ENCODE peak calls at places on chromosomes 2 and 18, in eight cellular contexts. I is GM23338, F is GM12878, W is esophagus muscularis mucosa, U is H1, V is Panc1, S is HL-60, Z is K562. P is an unnamed sample.

GRCh38 chr2:173770936-173771678 is 194.1 kb downstream of the SP3 start:
- DNase-seq in I (no peak), F (no peak), W (no peak), U (peak; percentile 38), V (no peak), S (no peak), Z (no peak), P (no peak)

GRCh38 chr2:215137329-215137686 is 1.1 kb downstream of the ABCA12 start:
- DNase-seq in I (no peak), F (no peak), W (no peak), U (no peak), V (no peak), S (no peak), Z (no peak), P (no peak)

GRCh38 chr18:24009246-24009645 is 5.3 kb upstream of the TTC39C start:
- DNase-seq in I (no peak), F (no peak), W (no peak), U (no peak), V (no peak), S (no peak), Z (no peak), P (no peak)

GRCh38 chr2:15584767-15585469 is 6.8 kb upstream of the DDX1 start:
- DNase-seq in I (no peak), F (no peak), W (no peak), U (no peak), V (no peak), S (no peak), Z (no peak), P (no peak)

GRCh38 chr2:128786800-128787478 is 468.3 kb upstream of the HS6ST1 start:
- DNase-seq in I (peak; percentile 23), F (no peak), W (peak; percentile 66), U (peak; percentile 50), V (no peak), S (no peak), Z (no peak), P (no peak)

GRCh38 chr2:199973703-199974102 is 18.3 kb downstream of the MAIP1 start:
- DNase-seq in I (peak; percentile 70), F (no peak), W (no peak), U (no peak), V (no peak), S (no peak), Z (no peak), P (peak; percentile 57)

GRCh38 chr2:219049282-219049681 is 8.0 kb upstream of the CFAP65 start:
- DNase-seq in I (no peak), F (no peak), W (no peak), U (no peak), V (no peak), S (no peak), Z (no peak), P (no peak)

GRCh38 chr2:190126758-190127157 is 64.2 kb upstream of the MSTN start:
- DNase-seq in I (no peak), F (no peak), W (no peak), U (no peak), V (no peak), S (no peak), Z (no peak), P (no peak)

GRCh38 chr2:176129825-176130152 is 284 bp downstream of the HOXD8 start:
- DNase-seq in I (no peak), F (no peak), W (no peak), U (peak; percentile 57), V (no peak), S (no peak), Z (no peak), P (no peak)

GRCh38 chr2:112800881-112801583 is 16.7 kb upstream of the IL1A start:
- DNase-seq in I (no peak), F (no peak), W (no peak), U (no peak), V (no peak), S (no peak), Z (no peak), P (no peak)

GRCh38 chr2:171509945-171510731 is 12.1 kb upstream of the CYBRD1 start:
- DNase-seq in I (no peak), F (peak; percentile 75), W (no peak), U (no peak), V (no peak), S (no peak), Z (no peak), P (no peak)

GRCh38 chr18:9172506-9173127 is 36.0 kb downstream of the ANKRD12 start:
- DNase-seq in I (no peak), F (no peak), W (no peak), U (no peak), V (no peak), S (no peak), Z (no peak), P (no peak)

GRCh38 chr18:78634061-78634696 is 345.4 kb upstream of the SALL3 start:
- DNase-seq in I (no peak), F (no peak), W (no peak), U (no peak), V (no peak), S (no peak), Z (no peak), P (no peak)

GRCh38 chr2:156156580-156156979 is 175.9 kb downstream of the NR4A2 start:
- DNase-seq in I (peak; percentile 42), F (no peak), W (no peak), U (no peak), V (no peak), S (no peak), Z (no peak), P (no peak)

GRCh38 chr2:234257859-234258561 is 207.5 kb downstream of the SPP2 start:
- DNase-seq in I (peak; percentile 67), F (no peak), W (no peak), U (peak; percentile 54), V (peak; percentile 94), S (no peak), Z (no peak), P (peak; percentile 96)

GRCh38 chr2:119323459-119323858 is 43.2 kb downstream of the C2orf76 start:
- DNase-seq in I (no peak), F (no peak), W (no peak), U (no peak), V (no peak), S (no peak), Z (no peak), P (no peak)

GRCh38 chr2:190202018-190202417 is 117.6 kb downstream of the HIBCH start:
- DNase-seq in I (no peak), F (no peak), W (no peak), U (no peak), V (no peak), S (no peak), Z (no peak), P (no peak)

GRCh38 chr2:128325665-128326181 is 7.1 kb upstream of the HS6ST1 start:
- DNase-seq in I (no peak), F (no peak), W (peak; percentile 87), U (no peak), V (no peak), S (no peak), Z (no peak), P (no peak)

DNA sequence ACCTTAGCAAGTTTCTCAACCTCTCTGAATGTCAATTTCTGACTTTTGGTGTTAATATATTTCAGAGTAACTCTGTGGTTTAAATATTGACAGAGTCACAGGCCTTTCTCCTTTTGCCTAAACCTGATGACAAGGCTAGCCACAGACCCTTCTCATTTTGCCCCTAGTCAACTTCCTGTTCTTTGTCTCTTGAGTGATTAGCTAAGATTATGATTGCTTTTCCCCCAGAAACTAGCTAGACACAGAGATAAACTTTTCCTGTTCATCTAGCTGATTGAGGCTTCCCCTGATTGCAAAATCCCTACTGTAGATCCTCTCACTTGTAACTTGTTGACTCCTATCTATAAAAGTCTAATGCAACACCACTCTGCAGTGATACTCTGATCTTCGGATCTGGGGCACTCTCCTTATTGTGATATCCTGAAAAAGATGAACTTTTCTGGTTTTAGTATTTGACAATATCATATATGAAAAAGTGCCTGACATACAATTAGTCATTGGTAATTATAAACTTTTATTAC is 241.4 kb downstream of the ZNF385B start:
- DNase-seq in I (no peak), F (no peak), W (no peak), U (no peak), V (no peak), S (no peak), Z (no peak), P (no peak)
- TF ChIP-seq POLR2AphosphoS5 in I (no peak), F (no peak), W (no peak), U (no peak), V (no peak), S (no peak), Z (no peak), P (no peak)

GRCh38 chr2:20744366-20745335 is 77.7 kb downstream of the GDF7 start:
- DNase-seq in I (no peak), F (peak; percentile 42), W (no peak), U (no peak), V (no peak), S (no peak), Z (no peak), P (no peak)

GRCh38 chr2:20747317-20747716 is 75.6 kb downstream of the LDAH start:
- DNase-seq in I (no peak), F (no peak), W (no peak), U (no peak), V (no peak), S (no peak), Z (peak; percentile 16), P (no peak)

DNA sequence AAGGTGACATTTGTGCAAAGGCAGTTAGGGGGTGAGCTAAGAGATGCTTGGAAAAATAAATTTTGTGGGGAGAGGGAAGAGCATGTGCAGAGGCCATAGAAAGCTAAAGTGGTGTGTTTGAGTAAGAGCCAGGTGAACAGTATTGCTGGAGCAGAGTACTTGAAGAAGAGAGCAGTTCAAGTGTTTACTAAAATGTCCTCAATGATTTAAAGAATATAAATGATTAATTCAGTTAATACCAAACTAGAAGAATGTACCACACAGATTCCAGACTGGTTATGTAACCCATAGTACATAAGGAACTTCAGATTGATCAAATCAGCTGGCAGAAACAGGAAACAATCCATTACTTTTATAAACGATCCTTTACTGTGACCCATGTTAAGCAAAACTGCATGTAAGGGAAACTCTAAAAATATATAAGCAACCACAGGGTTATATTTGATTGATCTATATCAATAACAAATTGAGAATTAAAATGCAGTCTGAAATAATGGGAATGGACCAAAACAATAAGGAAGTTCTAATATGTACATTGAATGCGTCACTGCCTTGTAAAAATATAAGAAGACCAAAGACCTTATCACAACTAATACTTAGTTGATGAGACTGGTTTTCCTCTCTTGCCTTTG is 76.9 kb downstream of the LDAH start:
- DNase-seq in I (no peak), F (no peak), W (no peak), U (no peak), V (no peak), S (no peak), Z (no peak), P (peak; percentile 74)
- TF ChIP-seq POLR2AphosphoS5 in I (no peak), F (no peak), W (no peak), U (no peak), V (no peak), S (no peak), Z (no peak), P (no peak)

GRCh38 chr18:53147472-53147871 is 807.5 kb downstream of the DCC start:
- DNase-seq in I (no peak), F (no peak), W (no peak), U (no peak), V (no peak), S (no peak), Z (no peak), P (no peak)
- TF ChIP-seq POLR2AphosphoS5 in I (no peak), F (no peak), W (no peak), U (no peak), V (no peak), S (no peak), Z (no peak), P (no peak)

DNA sequence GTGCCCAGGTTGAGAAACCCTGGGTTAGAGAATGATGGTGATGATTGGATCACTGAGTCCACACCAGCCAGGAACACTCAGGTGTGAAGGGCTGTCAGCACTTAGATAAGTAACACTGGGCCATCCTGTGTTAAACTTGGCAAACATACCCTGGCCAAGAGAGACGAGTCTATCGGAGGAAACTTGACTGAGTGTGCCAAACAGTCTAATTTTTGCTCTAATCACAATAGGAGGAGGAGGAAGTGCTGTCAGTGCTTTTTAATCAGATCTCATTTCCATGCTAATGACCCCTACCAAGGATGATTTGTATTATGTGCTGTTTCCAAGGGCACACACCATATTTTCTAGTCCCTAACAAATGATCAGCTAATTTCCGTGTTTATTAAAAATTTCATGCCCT is 63.8 kb upstream of the SEC11C start:
- DNase-seq in I (no peak), F (no peak), W (no peak), U (no peak), V (no peak), S (no peak), Z (no peak), P (peak; percentile 31)
- TF ChIP-seq POLR2AphosphoS5 in I (no peak), F (no peak), W (no peak), U (no peak), V (no peak), S (no peak), Z (no peak), P (no peak)

P was measured in endothelial cell of umbilical vein.